ENCODE peak calls at places on chromosomes 3 and 15, in seven cellular contexts. X is A549; Y is activated B cell treated with CpG ODN at 0.5 μM for 24 hours; U is GM10248; F is WTC11; S is CD8-positive, alpha-beta T cell; N is right lobe of liver. Z is an unnamed sample.

GRCh38 chr3:179715582-179715981 is 62.7 kb downstream of the USP13 start:
- DNase-seq in F (no peak), Y (no peak), S (no peak), N (no peak), X (no peak), U (no peak), Z (no peak)

GRCh38 chr3:114449271-114450007 is 155.6 kb downstream of the TIGIT start:
- DNase-seq in F (no peak), U (no peak), X (no peak), N (no peak), Y (no peak), S (no peak), Z (no peak)

GRCh38 chr3:42712344-42712648 is 9.7 kb upstream of the HHATL start:
- DNase-seq in S (no peak), Y (no peak), N (no peak), F (no peak), U (no peak), X (no peak), Z (peak)

GRCh38 chr3:196889844-196890243 is 22.1 kb downstream of the SENP5 start:
- DNase-seq in N (no peak), S (no peak), U (no peak), X (no peak), F (no peak), Y (no peak), Z (no peak)

GRCh38 chr3:51393564-51393963 is 2.5 kb downstream of the RBM15B start:
- DNase-seq in X (no peak), Y (no peak), S (no peak), N (no peak), U (no peak), F (no peak), Z (no peak)

GRCh38 chr3:39485547-39485946 is 18.1 kb downstream of the MOBP start:
- DNase-seq in F (no peak), X (no peak), Y (no peak), N (no peak), U (no peak), S (no peak), Z (no peak)

GRCh38 chr3:16554126-16554525 is 40.6 kb upstream of the RFTN1 start:
- DNase-seq in X (no peak), U (no peak), F (no peak), Y (no peak), N (no peak), S (no peak), Z (no peak)

GRCh38 chr15:81221449-81221848 is 24.8 kb downstream of the IL16 start:
- DNase-seq in F (no peak), S (no peak), X (no peak), U (no peak), Y (no peak), N (no peak), Z (no peak)

GRCh38 chr3:126284258-126284904 is 72.8 kb downstream of the KLF15 start:
- DNase-seq in S (no peak), F (no peak), N (no peak), U (no peak), Y (no peak), X (peak), Z (no peak)

GRCh38 chr15:63888146-63888545 is 54.4 kb upstream of the HERC1 start:
- DNase-seq in U (no peak), N (peak), F (no peak), S (no peak), X (no peak), Y (no peak), Z (no peak)

GRCh38 chr15:49530106-49530505 is 90.5 kb downstream of the FAM227B start:
- DNase-seq in U (no peak), S (no peak), N (no peak), X (peak), F (no peak), Y (no peak), Z (no peak)

GRCh38 chr15:52778457-52778856 is 11.7 kb downstream of the ONECUT1 start:
- DNase-seq in Y (no peak), X (no peak), S (no peak), U (no peak), N (no peak), F (no peak), Z (no peak)

GRCh38 chr15:72195101-72195511 is 2.5 kb downstream of the GRAMD2A start:
- DNase-seq in F (no peak), N (no peak), U (no peak), Y (no peak), S (no peak), X (peak), Z (peak)

GRCh38 chr3:76756578-76756977 is 283.3 kb upstream of the ROBO2 start:
- DNase-seq in X (no peak), S (no peak), N (no peak), U (no peak), F (no peak), Y (no peak), Z (no peak)

GRCh38 chr15:51234181-51234927 is 104.0 kb downstream of the CYP19A1 start:
- DNase-seq in N (no peak), U (peak), F (no peak), X (no peak), S (no peak), Y (no peak), Z (no peak)

GRCh38 chr3:124730920-124731297 is 657 bp downstream of the UMPS start:
- DNase-seq in N (peak), S (no peak), U (no peak), F (no peak), X (no peak), Y (no peak), Z (no peak)

GRCh38 chr3:173823911-173824460 is 426.4 kb downstream of the NLGN1 start:
- DNase-seq in F (no peak), Y (no peak), S (no peak), X (no peak), U (no peak), N (no peak), Z (no peak)

GRCh38 chr3:48219543-48219942 is 3.8 kb upstream of the CAMP start:
- DNase-seq in S (no peak), U (no peak), N (no peak), F (no peak), X (no peak), Y (no peak), Z (no peak)

GRCh38 chr3:174156200-174156599 is 702.9 kb upstream of the NAALADL2 start:
- DNase-seq in U (no peak), N (no peak), X (no peak), S (no peak), Y (no peak), F (no peak), Z (no peak)

GRCh38 chr3:53194218-53195065 is 33.4 kb downstream of the PRKCD start:
- DNase-seq in Y (no peak), N (no peak), S (no peak), X (no peak), F (no peak), U (no peak), Z (no peak)

GRCh38 chr3:177982034-177982433 is 554.2 kb upstream of the KCNMB2 start:
- DNase-seq in U (no peak), X (no peak), F (no peak), N (no peak), Y (no peak), S (no peak), Z (no peak)

GRCh38 chr15:65083262-65083701 is 6.7 kb downstream of the KBTBD13 start:
- DNase-seq in S (no peak), U (no peak), F (peak), X (no peak), Y (no peak), N (no peak), Z (no peak)

GRCh38 chr3:60048447-60048848 is 998.6 kb upstream of the CFAP20DC start:
- DNase-seq in F (no peak), S (peak), N (no peak), X (no peak), Y (no peak), U (no peak), Z (no peak)

GRCh38 chr15:74830868-74831267 is 4.4 kb downstream of the CPLX3 start:
- DNase-seq in X (no peak), Y (no peak), S (no peak), U (no peak), N (no peak), F (no peak), Z (no peak)

GRCh38 chr15:68100194-68100593 is 46.1 kb downstream of the PIAS1 start:
- DNase-seq in N (no peak), S (no peak), U (no peak), X (no peak), F (no peak), Y (no peak), Z (no peak)

GRCh38 chr3:67033091-67033490 is 35.0 kb downstream of the KBTBD8 start:
- DNase-seq in Y (no peak), N (no peak), U (no peak), S (no peak), F (no peak), X (no peak), Z (no peak)

GRCh38 chr3:168909260-168909659 is 754.3 kb downstream of the MECOM start:
- DNase-seq in S (no peak), U (no peak), F (no peak), N (no peak), X (no peak), Y (no peak), Z (no peak)

GRCh38 chr3:13229291-13229949 is 156.2 kb upstream of the IQSEC1 start:
- DNase-seq in Y (no peak), N (no peak), F (peak), U (peak), S (no peak), X (peak), Z (no peak)

GRCh38 chr3:42490243-42490642 is 12.2 kb upstream of the VIPR1 start:
- DNase-seq in N (peak), Y (peak), U (peak), S (no peak), F (no peak), X (peak), Z (peak)

GRCh38 chr3:154954750-154955149 is 125.4 kb upstream of the MME start:
- DNase-seq in S (no peak), U (no peak), X (peak), F (no peak), N (no peak), Y (no peak), Z (no peak)
- TF ChIP-seq CTCF in S (no peak), U (no peak), X (no peak), F (peak), N (peak), Y (no peak), Z (peak)

DNA sequence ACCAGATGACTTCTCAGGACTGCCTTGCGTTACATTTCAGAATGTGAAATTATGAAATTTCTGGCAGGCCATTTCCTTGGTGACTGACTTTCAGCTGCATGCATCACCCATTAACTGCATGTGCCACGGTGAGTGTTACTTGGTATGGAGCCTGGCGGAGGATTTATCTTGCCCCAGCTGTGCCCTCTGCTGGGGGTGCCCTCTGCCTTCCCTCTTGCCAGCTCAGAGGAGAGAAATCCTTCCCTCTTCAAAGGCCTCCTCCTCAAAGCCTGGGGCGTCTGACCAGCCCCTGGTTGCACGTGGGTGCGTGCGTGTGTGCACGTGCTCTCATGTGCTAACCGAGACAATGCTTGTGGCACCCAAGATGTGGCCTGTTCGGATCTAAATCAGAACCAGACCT is 57.8 kb upstream of the CTSH start:
- DNase-seq in X (no peak), S (no peak), Y (no peak), F (no peak), N (no peak), U (no peak), Z (no peak)
- TF ChIP-seq CTCF in X (no peak), S (no peak), Y (no peak), F (no peak), N (no peak), U (no peak), Z (peak)

GRCh38 chr3:135905058-135905724 is 60.3 kb upstream of the PPP2R3A start:
- DNase-seq in N (no peak), Y (no peak), U (no peak), F (no peak), X (peak), S (no peak), Z (no peak)
- TF ChIP-seq CTCF in N (no peak), Y (no peak), U (no peak), F (no peak), X (no peak), S (no peak), Z (no peak)

GRCh38 chr15:90540768-90541167 is 11.0 kb downstream of the CRTC3 start:
- DNase-seq in U (no peak), Y (no peak), N (no peak), F (no peak), X (no peak), S (no peak), Z (no peak)

GRCh38 chr15:90550919-90551318 is 21.2 kb downstream of the CRTC3 start:
- DNase-seq in F (no peak), S (no peak), Y (no peak), N (no peak), U (peak), X (no peak), Z (no peak)

GRCh38 chr15:90547545-90547944 is 17.8 kb downstream of the CRTC3 start:
- DNase-seq in Y (no peak), F (no peak), X (no peak), N (no peak), U (no peak), S (no peak), Z (no peak)

GRCh38 chr15:90539789-90540188 is 10.1 kb downstream of the CRTC3 start:
- DNase-seq in Y (no peak), S (no peak), X (no peak), F (no peak), U (no peak), N (no peak), Z (no peak)

DNA sequence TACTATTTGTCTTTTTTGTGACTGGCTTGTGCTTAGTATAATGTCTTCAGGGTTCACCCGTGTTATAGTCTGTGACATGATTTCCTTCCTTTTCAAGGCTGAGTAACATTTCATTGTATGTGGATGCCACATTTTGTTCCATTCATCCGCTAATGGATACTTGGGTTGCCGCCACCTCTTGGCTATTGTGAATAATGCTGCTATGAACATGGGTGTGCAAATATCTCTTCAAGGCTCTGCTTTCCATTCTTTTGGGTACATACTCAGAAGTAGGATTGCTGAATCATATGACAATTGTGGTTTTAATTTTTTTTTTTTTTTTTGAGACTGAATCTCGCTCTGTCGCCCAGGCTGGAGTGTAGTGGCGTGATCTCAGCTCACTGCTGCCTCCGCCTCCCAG is 15.4 kb downstream of the CRTC3 start:
- DNase-seq in F (no peak), U (no peak), S (no peak), N (no peak), Y (no peak), X (peak), Z (no peak)
- TF ChIP-seq CTCF in F (no peak), U (no peak), S (no peak), N (no peak), Y (no peak), X (peak), Z (no peak)